ENCODE peak calls at places on chromosomes 6 and 20, in four cellular contexts. Z is prostate gland, B is A549, G is K562. F is an unnamed sample.
A peak's percentile ranks its signal among the peaks of the same experiment; 100 is the strongest.

GRCh38 chr6:15183979-15184378 is 61.9 kb upstream of the JARID2 start:
- DNase-seq in Z (no peak), B (no peak), G (no peak), F (no peak)

GRCh38 chr6:67361264-67361663 is 1273.8 kb upstream of the ADGRB3 start:
- DNase-seq in B (no peak), G (no peak), Z (no peak), F (no peak)

GRCh38 chr20:878511-879307 is 37.4 kb downstream of the ANGPT4 start:
- DNase-seq in Z (no peak), B (peak; percentile 35), G (peak; percentile 52), F (peak; percentile 46)

GRCh38 chr6:7052441-7052936 is 55.3 kb upstream of the RREB1 start:
- DNase-seq in B (no peak), G (no peak), Z (no peak), F (peak; percentile 50)

GRCh38 chr20:2248837-2249236 is 47.0 kb upstream of the TGM3 start:
- DNase-seq in B (no peak), Z (no peak), G (no peak), F (no peak)

GRCh38 chr20:10984899-10985298 is 311.1 kb upstream of the JAG1 start:
- DNase-seq in Z (peak; percentile 40), B (no peak), G (no peak), F (no peak)

GRCh38 chr6:143536866-143537691 is 25.6 kb upstream of the FUCA2 start:
- DNase-seq in G (no peak), Z (peak; percentile 37), B (peak; percentile 14), F (peak; percentile 54)

GRCh38 chr6:154127638-154128037 is 88.6 kb downstream of the OPRM1 start:
- DNase-seq in B (no peak), G (no peak), Z (no peak), F (no peak)

GRCh38 chr6:16625319-16626240 is 135.7 kb downstream of the ATXN1 start:
- DNase-seq in B (no peak), G (no peak), Z (no peak), F (no peak)

GRCh38 chr20:20824924-20825584 is 112.6 kb upstream of the RALGAPA2 start:
- DNase-seq in Z (peak; percentile 35), G (peak; percentile 48), B (peak; percentile 49), F (peak; percentile 46)

GRCh38 chr20:44284032-44284431 is 27.0 kb downstream of the FITM2 start:
- DNase-seq in B (no peak), G (no peak), Z (no peak), F (no peak)

GRCh38 chr6:28399370-28400121 is at the start of gene ZSCAN12:
- DNase-seq in G (peak; percentile 91), Z (peak; percentile 50), B (peak; percentile 31), F (peak; percentile 95)

DNA sequence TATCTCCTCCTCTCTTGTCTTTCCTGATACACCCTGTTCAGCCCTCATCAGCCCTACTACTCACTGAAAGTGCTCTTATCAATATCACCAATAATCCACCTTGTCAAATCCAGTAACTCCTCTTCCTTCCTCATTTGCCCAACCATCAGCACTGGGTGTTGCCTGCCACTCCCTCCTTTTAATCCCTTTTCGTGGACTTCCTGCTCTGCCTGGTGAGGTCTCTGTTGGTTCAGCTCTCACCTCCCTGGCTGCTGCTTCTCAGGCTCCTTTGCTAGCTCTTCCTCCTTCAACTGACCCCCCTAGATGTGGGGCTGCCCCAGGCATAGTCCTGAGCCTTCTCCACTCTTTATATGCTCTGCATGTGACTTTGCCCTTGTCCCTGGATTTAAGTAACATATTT is 92.5 kb downstream of the PREP start:
- DNase-seq in Z (no peak), G (no peak), B (no peak), F (no peak)
- TF ChIP-seq POLR2A in Z (no peak), G (no peak), B (no peak), F (no peak)

DNA sequence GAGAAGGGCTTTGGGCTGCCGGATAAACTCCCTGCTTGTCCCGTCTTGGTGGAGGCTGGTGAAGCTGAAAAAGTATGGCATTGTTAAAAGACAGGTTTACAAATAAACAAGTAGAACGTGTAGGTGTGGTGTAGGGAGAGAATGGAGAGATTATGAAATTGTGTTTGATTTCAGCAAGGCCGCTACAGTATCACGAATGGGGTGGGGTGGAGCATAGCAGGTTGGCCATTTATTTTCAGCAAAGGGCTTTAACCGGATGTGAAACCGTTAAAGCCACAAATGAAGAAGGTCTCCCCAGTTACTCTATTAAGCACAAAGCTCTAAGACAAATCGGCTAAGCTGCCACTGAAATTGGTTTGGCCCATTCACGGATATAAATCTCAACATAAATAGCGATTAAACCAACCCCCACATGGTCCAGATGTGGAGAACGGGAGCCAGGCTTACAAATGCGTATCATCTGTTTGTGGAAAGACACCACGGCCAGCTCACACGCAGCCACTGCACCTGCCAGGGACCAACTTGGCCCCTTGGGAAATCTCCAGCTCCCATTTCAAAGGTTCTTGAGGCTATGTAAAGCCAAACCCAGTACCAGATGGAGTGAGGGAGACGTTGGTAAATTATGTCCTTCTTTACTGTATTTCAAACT is 94.0 kb downstream of the ZMYND8 start:
- DNase-seq in B (no peak), Z (no peak), G (no peak), F (no peak)
- TF ChIP-seq POLR2A in B (no peak), Z (no peak), G (peak; percentile 31), F (no peak)

DNA sequence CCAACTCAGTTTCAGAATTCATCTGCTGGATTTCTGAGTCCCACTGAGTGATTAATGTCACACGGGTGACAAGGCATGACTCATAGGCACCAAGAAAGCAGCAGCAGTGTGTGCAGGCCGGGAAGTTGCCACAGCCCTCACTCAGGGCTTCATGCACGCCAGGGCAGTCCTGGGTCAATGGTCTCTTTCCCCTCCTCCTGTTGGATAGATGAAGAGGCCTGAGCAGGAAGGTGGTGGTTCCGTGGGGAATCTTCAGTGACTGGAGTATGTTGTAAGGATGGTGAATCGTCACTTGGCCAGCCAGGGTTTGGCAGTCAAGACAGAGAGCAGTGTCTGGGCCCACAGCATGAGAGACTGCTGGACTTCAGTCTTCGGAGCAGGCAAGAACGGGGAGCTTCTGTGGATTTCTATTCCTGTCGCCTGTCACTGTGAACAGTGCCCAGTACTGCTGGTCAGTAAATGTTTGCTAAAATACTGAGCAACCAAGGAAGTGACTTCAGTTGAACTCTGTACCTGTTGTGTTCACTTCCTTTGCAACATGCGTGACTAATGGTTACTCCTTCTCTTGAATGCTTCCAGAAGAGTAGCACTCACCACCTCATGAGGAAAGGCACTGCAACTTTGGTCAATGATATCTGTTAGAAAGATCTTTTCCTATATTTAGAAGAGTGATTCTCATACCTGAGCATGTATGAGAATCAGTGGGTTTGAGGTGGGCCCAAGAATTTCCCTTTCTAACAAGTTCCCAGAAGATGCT is 62.0 kb upstream of the CD93 start:
- DNase-seq in G (peak; percentile 64), Z (no peak), B (peak; percentile 49), F (peak; percentile 92)
- TF ChIP-seq POLR2A in G (peak; percentile 95), Z (no peak), B (no peak), F (no peak)

GRCh38 chr20:50921783-50922501 is 9.3 kb downstream of the ADNP start:
- DNase-seq in Z (no peak), B (no peak), G (no peak), F (no peak)
- TF ChIP-seq POLR2A in Z (no peak), B (no peak), G (no peak), F (no peak)

GRCh38 chr6:25005010-25005409 is 69.2 kb upstream of the RIPOR2 start:
- DNase-seq in G (no peak), B (no peak), Z (no peak), F (no peak)

GRCh38 chr6:25007269-25007699 is 71.5 kb upstream of the RIPOR2 start:
- DNase-seq in Z (no peak), G (no peak), B (no peak), F (no peak)

GRCh38 chr6:25008707-25009106 is 72.9 kb upstream of the RIPOR2 start:
- DNase-seq in G (no peak), B (no peak), Z (no peak), F (no peak)

GRCh38 chr6:25006075-25006474 is 70.3 kb upstream of the RIPOR2 start:
- DNase-seq in B (no peak), G (no peak), Z (no peak), F (no peak)

DNA sequence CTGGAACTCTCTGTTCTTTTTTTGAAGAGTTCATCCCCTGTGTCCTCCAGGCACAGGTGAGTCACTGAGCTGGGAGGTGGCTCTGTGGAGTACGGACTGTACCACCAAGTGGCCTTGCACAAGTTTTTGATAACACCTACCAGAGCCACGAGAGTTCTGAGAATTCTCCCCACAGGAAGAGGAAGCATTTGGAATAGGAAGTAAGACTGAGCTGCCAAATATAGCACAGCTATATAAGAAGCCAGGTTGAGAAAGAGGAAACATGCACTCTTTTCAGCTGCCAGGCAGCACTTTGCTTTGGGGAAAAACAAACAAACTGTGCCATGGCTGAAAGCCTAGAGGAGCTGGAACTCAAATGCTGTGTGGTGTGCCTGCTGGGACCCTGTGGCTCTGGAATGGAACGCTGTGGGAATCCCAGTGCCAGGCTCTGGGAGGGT is 70.8 kb upstream of the RIPOR2 start:
- DNase-seq in B (no peak), G (no peak), Z (peak; percentile 79), F (no peak)
- TF ChIP-seq POLR2A in B (no peak), G (no peak), Z (no peak), F (no peak)

GRCh38 chr6:33203443-33204164 is 851 bp upstream of the HSD17B8 start:
- DNase-seq in G (no peak), B (no peak), Z (no peak), F (peak; percentile 35)

GRCh38 chr6:33206027-33206863 is 1.8 kb downstream of the HSD17B8 start:
- DNase-seq in Z (no peak), G (no peak), B (no peak), F (no peak)

GRCh38 chr6:33205172-33206026 is 944 bp downstream of the HSD17B8 start:
- DNase-seq in B (peak; percentile 46), Z (no peak), G (peak; percentile 49), F (peak; percentile 54)

GRCh38 chr6:33204165-33204414 is 365 bp upstream of the HSD17B8 start:
- DNase-seq in B (no peak), Z (no peak), G (no peak), F (no peak)

GRCh38 chr6:33204415-33205171 is at the start of gene HSD17B8:
- DNase-seq in B (peak; percentile 90), G (peak; percentile 91), Z (peak; percentile 94), F (peak; percentile 93)
- TF ChIP-seq POLR2A in B (peak; percentile 13), G (peak; percentile 84), Z (peak; percentile 70), F (peak; percentile 59)

GRCh38 chr6:49336514-49337131 is 126.4 kb downstream of the MMUT start:
- DNase-seq in Z (no peak), G (no peak), B (no peak), F (peak; percentile 69)
- TF ChIP-seq POLR2A in Z (no peak), G (no peak), B (no peak), F (no peak)

DNA sequence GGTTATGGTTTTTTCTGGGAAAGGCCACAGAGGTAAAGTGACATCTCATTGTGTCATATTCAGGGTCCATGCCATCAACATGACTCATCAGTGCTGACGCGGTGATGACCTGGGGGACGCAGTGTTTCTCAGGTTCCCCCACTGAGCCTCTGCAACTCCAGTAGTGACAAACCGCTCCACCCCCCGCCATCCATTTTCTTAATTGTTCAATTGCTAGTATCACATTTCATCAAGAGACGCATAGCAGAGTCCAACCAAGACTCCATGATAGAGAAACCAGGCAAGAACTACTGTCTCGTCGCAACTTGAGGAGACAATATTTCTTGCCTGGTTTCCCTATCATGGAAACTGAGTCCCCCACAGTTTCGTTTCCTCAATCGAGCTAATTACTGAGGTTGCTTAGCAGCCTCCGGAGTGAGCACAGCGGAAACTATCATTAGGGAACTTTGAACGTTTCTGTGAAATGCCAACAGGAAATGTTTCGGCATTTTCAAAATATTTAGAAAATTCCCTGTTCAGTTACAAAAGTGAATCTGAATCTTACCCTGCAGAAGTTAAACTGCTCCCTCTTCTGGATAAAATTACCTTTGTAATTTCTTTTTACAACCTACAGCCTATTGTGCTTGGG is 12.2 kb upstream of the SERPINB1 start:
- DNase-seq in G (peak; percentile 71), Z (peak; percentile 23), B (no peak), F (peak; percentile 38)
- TF ChIP-seq POLR2A in G (peak; percentile 57), Z (no peak), B (no peak), F (no peak)

F was measured in erythroblast.